ENCODE peak calls at places on chromosome 18, in six cellular contexts. U, E, N, F, O and P are unnamed samples.

GRCh38 chr18:32896781-32897547 is 124.1 kb upstream of the KLHL14 start:
- DNase-seq in U (peak; percentile 25), E (no peak), N (no peak), F (no peak), O (no peak), P (no peak)

GRCh38 chr18:46343940-46344372 is 239.8 kb downstream of the HAUS1 start:
- DNase-seq in U (no peak), E (no peak), N (no peak), F (peak; percentile 65), O (peak; percentile 75), P (peak; percentile 50)

GRCh38 chr18:29271496-29271895 is 1094.6 kb upstream of the CDH2 start:
- DNase-seq in U (peak; percentile 61), E (no peak), N (no peak), F (no peak), O (no peak), P (no peak)

GRCh38 chr18:34993289-34993688 is 47.9 kb upstream of the MAPRE2 start:
- DNase-seq in U (no peak), E (no peak), N (no peak), F (no peak), O (no peak), P (no peak)

GRCh38 chr18:9914584-9915290 is 921 bp downstream of the VAPA start:
- DNase-seq in U (peak; percentile 61), E (peak; percentile 82), N (peak; percentile 65), F (peak; percentile 92), O (peak; percentile 27), P (peak; percentile 92)

GRCh38 chr18:69539404-69539803 is 138.7 kb downstream of the DOK6 start:
- DNase-seq in U (no peak), E (no peak), N (no peak), F (no peak), O (no peak), P (no peak)

GRCh38 chr18:41993151-41993550 is 38.1 kb downstream of the PIK3C3 start:
- DNase-seq in U (peak; percentile 4), E (no peak), N (no peak), F (no peak), O (no peak), P (no peak)

GRCh38 chr18:70377317-70377799 is 88.5 kb downstream of the SOCS6 start:
- DNase-seq in U (peak; percentile 30), E (peak; percentile 23), N (peak; percentile 7), F (no peak), O (no peak), P (no peak)

GRCh38 chr18:42534313-42534712 is 579.3 kb downstream of the PIK3C3 start:
- DNase-seq in U (no peak), E (no peak), N (no peak), F (no peak), O (no peak), P (no peak)

GRCh38 chr18:48073231-48073930 is 142.9 kb upstream of the SMAD2 start:
- DNase-seq in U (no peak), E (no peak), N (no peak), F (peak; percentile 54), O (no peak), P (no peak)

GRCh38 chr18:79418236-79418635 is 22.5 kb downstream of the NFATC1 start:
- DNase-seq in U (no peak), E (no peak), N (no peak), F (no peak), O (no peak), P (no peak)

GRCh38 chr18:8029061-8029460 is 461.9 kb downstream of the PTPRM start:
- DNase-seq in U (no peak), E (no peak), N (no peak), F (peak; percentile 68), O (no peak), P (peak; percentile 1)

GRCh38 chr18:79553696-79554095 is 125.9 kb upstream of the CTDP1 start:
- DNase-seq in U (no peak), E (no peak), N (no peak), F (peak; percentile 50), O (no peak), P (no peak)

GRCh38 chr18:10930078-10930477 is 219.3 kb downstream of the PIEZO2 start:
- DNase-seq in U (no peak), E (no peak), N (no peak), F (no peak), O (no peak), P (no peak)

GRCh38 chr18:30623401-30624065 is 419.0 kb downstream of the DSC3 start:
- DNase-seq in U (no peak), E (no peak), N (no peak), F (no peak), O (no peak), P (no peak)

GRCh38 chr18:59810740-59811520 is 88.9 kb upstream of the PMAIP1 start:
- DNase-seq in U (no peak), E (no peak), N (no peak), F (no peak), O (no peak), P (no peak)

GRCh38 chr18:21366896-21367295 is 124.9 kb downstream of the GREB1L start:
- DNase-seq in U (no peak), E (no peak), N (no peak), F (no peak), O (no peak), P (no peak)

GRCh38 chr18:79952996-79953559 is 1.6 kb upstream of the SLC66A2 start:
- DNase-seq in U (no peak), E (peak; percentile 69), N (peak; percentile 47), F (no peak), O (no peak), P (no peak)

GRCh38 chr18:1092228-1092627 is 187.6 kb downstream of the ADCYAP1 start:
- DNase-seq in U (no peak), E (no peak), N (peak; percentile 40), F (no peak), O (no peak), P (peak; percentile 11)

GRCh38 chr18:40841473-40841872 is 1113.6 kb upstream of the PIK3C3 start:
- DNase-seq in U (peak; percentile 61), E (no peak), N (no peak), F (no peak), O (no peak), P (no peak)

GRCh38 chr18:9735238-9735637 is 27.1 kb downstream of the RAB31 start:
- DNase-seq in U (no peak), E (no peak), N (no peak), F (no peak), O (no peak), P (no peak)

GRCh38 chr18:70047931-70048603 is 100.4 kb upstream of the CD226 start:
- DNase-seq in U (peak; percentile 38), E (no peak), N (no peak), F (no peak), O (no peak), P (no peak)

GRCh38 chr18:34548973-34549294 is 161.2 kb upstream of the DTNA start:
- DNase-seq in U (no peak), E (no peak), N (no peak), F (no peak), O (no peak), P (no peak)

GRCh38 chr18:21548647-21549046 is 51.9 kb downstream of the ESCO1 start:
- DNase-seq in U (no peak), E (no peak), N (no peak), F (no peak), O (no peak), P (no peak)

GRCh38 chr18:27315001-27315400 is 129.9 kb upstream of the CHST9 start:
- DNase-seq in U (no peak), E (no peak), N (no peak), F (no peak), O (no peak), P (no peak)

GRCh38 chr18:60067426-60068210 is 167.8 kb downstream of the PMAIP1 start:
- DNase-seq in U (no peak), E (no peak), N (peak; percentile 25), F (no peak), O (no peak), P (no peak)

GRCh38 chr18:30177056-30177455 is 865.5 kb downstream of the DSC3 start:
- DNase-seq in U (no peak), E (no peak), N (no peak), F (no peak), O (no peak), P (no peak)

GRCh38 chr18:59751186-59751585 is 54.0 kb upstream of the CCBE1 start:
- DNase-seq in U (no peak), E (no peak), N (no peak), F (no peak), O (no peak), P (no peak)

GRCh38 chr18:26421503-26421902 is 126.8 kb downstream of the KCTD1 start:
- DNase-seq in U (no peak), E (no peak), N (no peak), F (no peak), O (no peak), P (no peak)

GRCh38 chr18:44816028-44816427 is 135.3 kb downstream of the SETBP1 start:
- DNase-seq in U (no peak), E (no peak), N (no peak), F (no peak), O (no peak), P (no peak)

GRCh38 chr18:73841661-73842060 is 306.0 kb downstream of the FBXO15 start:
- DNase-seq in U (no peak), E (no peak), N (no peak), F (no peak), O (no peak), P (no peak)
- TF ChIP-seq CTCF in U (no peak), E (no peak), N (peak; percentile 27), F (no peak), O (no peak), P (peak; percentile 13)

DNA sequence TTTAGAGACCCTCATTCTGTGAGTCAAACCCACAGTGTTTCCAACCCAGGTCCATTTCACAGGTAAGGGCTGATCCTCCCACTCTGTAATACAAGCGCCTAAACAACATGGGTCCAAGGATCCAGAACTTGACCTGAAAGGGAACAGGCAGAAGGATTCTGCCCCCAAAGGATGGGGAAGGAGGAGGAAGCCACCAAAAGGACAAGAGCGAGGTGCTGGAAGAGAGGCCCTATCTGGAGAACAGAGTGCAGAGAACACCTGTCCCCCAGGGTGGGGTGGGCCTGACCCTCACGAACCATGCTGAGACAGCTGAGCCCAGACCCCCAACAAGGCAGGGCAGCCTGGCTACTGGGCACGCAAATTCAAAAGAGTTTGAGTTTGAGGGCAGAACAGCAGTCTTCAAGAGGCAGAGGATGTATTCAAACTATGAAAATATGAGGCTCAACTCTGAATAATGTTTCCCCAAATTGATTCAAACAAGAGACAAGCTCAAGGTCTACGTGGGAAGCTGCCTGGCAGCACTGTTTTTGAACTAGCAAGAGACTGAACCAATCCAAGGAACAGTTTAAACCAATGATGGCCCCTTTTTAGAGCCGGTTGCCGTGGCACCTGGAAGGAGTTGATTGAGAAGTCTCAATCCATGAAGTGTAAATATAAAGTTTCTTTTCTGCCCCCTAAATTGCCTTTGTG is 212.7 kb downstream of the ALPK2 start:
- DNase-seq in U (no peak), E (no peak), N (no peak), F (no peak), O (no peak), P (no peak)
- TF ChIP-seq CTCF in U (no peak), E (no peak), N (no peak), F (no peak), O (no peak), P (no peak)

GRCh38 chr18:36929601-36930000 is 100.7 kb downstream of the KIAA1328 start:
- DNase-seq in U (no peak), E (no peak), N (no peak), F (no peak), O (no peak), P (no peak)
- TF ChIP-seq CTCF in U (no peak), E (no peak), N (no peak), F (no peak), O (no peak), P (no peak)

DNA sequence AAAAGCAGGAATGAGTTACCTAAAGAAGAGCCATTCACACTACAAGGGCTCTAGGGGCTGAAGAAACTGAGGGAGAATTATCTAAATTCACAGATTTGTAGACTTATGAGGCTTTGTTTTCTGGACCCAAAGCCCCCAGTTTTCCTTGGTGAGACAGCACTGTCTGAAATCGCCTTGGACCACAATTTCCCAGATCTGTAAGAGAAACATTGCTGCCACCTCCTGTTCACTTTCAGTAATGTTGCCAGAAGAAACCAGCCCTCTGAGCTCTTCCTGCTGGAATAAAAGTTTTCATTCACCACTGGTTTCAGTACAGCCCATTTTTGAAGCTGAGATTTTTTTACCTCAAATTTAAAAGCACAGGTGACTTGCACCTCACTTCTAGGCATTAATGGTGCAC is 169.2 kb downstream of the CDH20 start:
- DNase-seq in U (peak; percentile 74), E (peak; percentile 69), N (peak; percentile 77), F (no peak), O (peak; percentile 39), P (peak; percentile 60)
- TF ChIP-seq CTCF in U (peak; percentile 77), E (peak; percentile 19), N (peak; percentile 73), F (peak; percentile 63), O (peak; percentile 60), P (peak; percentile 54)